ENCODE peak calls at places on chromosomes 11 and 22, in five cellular contexts. Q is WTC11; H is stimulated activated CD8-positive, alpha-beta memory T cell treated with anti-CD3 and anti-CD28 coated beads, Interleukin-2, amount 100 ng/mL, for 1 hour; W is activated T-cell treated with anti-CD3 and anti-CD28 coated beads, Interleukin-2, amount 50 U/mL, for 72 hours; Z is substantia nigra. K is an unnamed sample.
A peak's percentile ranks its signal among the peaks of the same experiment; 100 is the strongest.

GRCh38 chr22:43570531-43571144 is 158.8 kb downstream of the MPPED1 start:
- DNase-seq in Q (no peak), H (no peak), W (no peak), Z (no peak), K (no peak)

GRCh38 chr11:98423933-98424332 is 596.8 kb upstream of the CNTN5 start:
- DNase-seq in Q (no peak), H (no peak), W (no peak), Z (no peak), K (no peak)

GRCh38 chr11:111826322-111826950 is 44.9 kb downstream of the ALG9 start:
- DNase-seq in Q (no peak), H (no peak), W (no peak), Z (no peak), K (no peak)

GRCh38 chr11:130448416-130449068 is at the start of gene ADAMTS15:
- DNase-seq in Q (peak; percentile 91), H (no peak), W (peak; percentile 45), Z (no peak), K (peak; percentile 48)

GRCh38 chr22:29301716-29302401 is 4.6 kb upstream of the GAS2L1 start:
- DNase-seq in Q (no peak), H (no peak), W (no peak), Z (no peak), K (no peak)

GRCh38 chr11:114162719-114163123 is 103.2 kb downstream of the ZBTB16 start:
- DNase-seq in Q (no peak), H (no peak), W (no peak), Z (peak; percentile 76), K (peak; percentile 97)

GRCh38 chr11:72084076-72084475 is 3.4 kb downstream of the LRRC51 start:
- DNase-seq in Q (no peak), H (no peak), W (no peak), Z (no peak), K (no peak)

GRCh38 chr11:69239320-69240040 is 54.5 kb upstream of the MYEOV start:
- DNase-seq in Q (no peak), H (no peak), W (no peak), Z (no peak), K (peak; percentile 53)

GRCh38 chr11:64251986-64252837 is 882 bp downstream of the PLCB3 start:
- DNase-seq in Q (peak; percentile 67), H (no peak), W (peak; percentile 22), Z (no peak), K (peak; percentile 92)

GRCh38 chr22:34370711-34371110 is 450.4 kb upstream of the LARGE1 start:
- DNase-seq in Q (no peak), H (no peak), W (no peak), Z (no peak), K (no peak)

GRCh38 chr11:12170984-12171383 is 60.6 kb downstream of the MICAL2 start:
- DNase-seq in Q (no peak), H (no peak), W (no peak), Z (no peak), K (no peak)

GRCh38 chr11:74672332-74672955 is 58.8 kb downstream of the CHRDL2 start:
- DNase-seq in Q (no peak), H (no peak), W (no peak), Z (no peak), K (no peak)

GRCh38 chr11:119473226-119473625 is 50.3 kb upstream of the THY1 start:
- DNase-seq in Q (no peak), H (no peak), W (no peak), Z (no peak), K (peak; percentile 7)

GRCh38 chr11:112087212-112087611 is 539 bp downstream of the SDHD start:
- DNase-seq in Q (no peak), H (no peak), W (no peak), Z (no peak), K (no peak)